ENCODE peak calls at places on chromosomes 16 and 17, in seven cellular contexts. G, F, C, H, P, M and K are unnamed samples.

GRCh38 chr17:31492880-31493655 is 101.6 kb downstream of the RAB11FIP4 start:
- DNase-seq in C (no peak), H (no peak), G (no peak), P (no peak), M (no peak), F (no peak), K (peak)

GRCh38 chr16:29662000-29662728 is 883 bp upstream of the SPN start:
- DNase-seq in P (no peak), C (no peak), H (no peak), G (no peak), F (no peak), M (no peak), K (no peak)

GRCh38 chr17:78724544-78724943 is 57.5 kb downstream of the CYTH1 start:
- DNase-seq in F (peak), P (no peak), M (no peak), H (no peak), G (no peak), C (no peak), K (no peak)

GRCh38 chr17:38333635-38334295 is 10.0 kb downstream of the GPR179 start:
- DNase-seq in M (no peak), C (no peak), H (no peak), F (no peak), P (no peak), G (peak), K (peak)

GRCh38 chr17:80847506-80848230 is 144.0 kb upstream of the CHMP6 start:
- DNase-seq in H (no peak), G (no peak), M (peak), C (no peak), P (no peak), F (no peak), K (no peak)

GRCh38 chr17:81142301-81143199 is 22.8 kb upstream of the PVALEF start:
- DNase-seq in C (peak), P (peak), F (peak), G (peak), H (peak), M (peak), K (peak)

GRCh38 chr17:80106176-80106575 is 4.8 kb downstream of the GAA start:
- DNase-seq in G (no peak), C (no peak), F (no peak), H (no peak), P (no peak), M (no peak), K (no peak)

GRCh38 chr16:70747703-70748631 is 53.0 kb downstream of the VAC14 start:
- DNase-seq in M (no peak), G (peak), H (no peak), P (no peak), C (no peak), F (no peak), K (no peak)